ENCODE peak calls at places on chromosomes 3 and 15, in nine cellular contexts. U is transverse colon, J is stomach, Q is HL-60, M is SK-N-SH, F is endothelial cell of umbilical vein, I is HepG2, E is GM12878, W is sigmoid colon. O is an unnamed sample.

GRCh38 chr15:47399100-47399499 is 318.2 kb upstream of the SEMA6D start:
- DNase-seq in U (no peak), J (no peak), Q (no peak), M (no peak), F (no peak), I (no peak), E (no peak), W (no peak), O (no peak)

GRCh38 chr15:48422401-48422800 is 91.2 kb downstream of the DUT start:
- DNase-seq in U (no peak), J (no peak), Q (no peak), M (no peak), F (no peak), I (no peak), E (no peak), W (no peak), O (no peak)

GRCh38 chr3:156135921-156136655 is 15.7 kb downstream of the KCNAB1 start:
- DNase-seq in U (no peak), J (no peak), Q (no peak), M (no peak), F (peak), I (no peak), E (no peak), W (no peak), O (peak)

GRCh38 chr3:184505053-184505452 is 56.5 kb upstream of the EPHB3 start:
- DNase-seq in U (no peak), J (no peak), Q (no peak), M (no peak), F (no peak), I (no peak), E (no peak), W (no peak), O (no peak)

GRCh38 chr3:133437391-133438093 is 37.7 kb downstream of the BFSP2 start:
- DNase-seq in U (no peak), J (no peak), Q (no peak), M (peak), F (peak), I (no peak), E (no peak), W (no peak), O (peak)

GRCh38 chr3:23549148-23549910 is 256.4 kb upstream of the UBE2E1 start:
- DNase-seq in U (peak), J (no peak), Q (no peak), M (no peak), F (no peak), I (no peak), E (no peak), W (no peak), O (no peak)

GRCh38 chr3:58564456-58565160 is 12.6 kb downstream of the FAM107A start:
- DNase-seq in U (peak), J (no peak), Q (no peak), M (no peak), F (peak), I (peak), E (no peak), W (no peak), O (no peak)

GRCh38 chr3:129428382-129429079 is at the start of gene EFCAB12:
- DNase-seq in U (peak), J (peak), Q (peak), M (peak), F (peak), I (peak), E (no peak), W (peak), O (peak)

GRCh38 chr3:143152043-143152442 is 32.5 kb downstream of the CHST2 start:
- DNase-seq in U (no peak), J (no peak), Q (no peak), M (no peak), F (no peak), I (no peak), E (no peak), W (no peak), O (no peak)

GRCh38 chr15:74573987-74574386 is 33.0 kb downstream of the ARID3B start:
- DNase-seq in U (no peak), J (no peak), Q (no peak), M (no peak), F (peak), I (no peak), E (no peak), W (no peak), O (no peak)

GRCh38 chr3:5226783-5227182 is 39.3 kb downstream of the EDEM1 start:
- DNase-seq in U (no peak), J (no peak), Q (no peak), M (peak), F (peak), I (peak), E (no peak), W (no peak), O (peak)

GRCh38 chr15:89167267-89168176 is 53.9 kb downstream of the RLBP1 start:
- DNase-seq in U (no peak), J (peak), Q (peak), M (no peak), F (peak), I (peak), E (peak), W (no peak), O (no peak)

GRCh38 chr3:127351775-127352350 is 64.0 kb upstream of the PRR20G start:
- DNase-seq in U (no peak), J (no peak), Q (no peak), M (no peak), F (no peak), I (no peak), E (no peak), W (no peak), O (no peak)

GRCh38 chr3:73080201-73080966 is 18.9 kb downstream of the EBLN2 start:
- DNase-seq in U (no peak), J (no peak), Q (no peak), M (no peak), F (no peak), I (no peak), E (no peak), W (no peak), O (no peak)

GRCh38 chr15:64017082-64017588 is 29.1 kb downstream of the DAPK2 start:
- DNase-seq in U (no peak), J (no peak), Q (no peak), M (no peak), F (no peak), I (peak), E (no peak), W (no peak), O (no peak)

GRCh38 chr3:196192036-196193001 is 18.9 kb downstream of the ZDHHC19 start:
- DNase-seq in U (peak), J (peak), Q (peak), M (peak), F (no peak), I (peak), E (peak), W (no peak), O (peak)

GRCh38 chr3:124767691-124768090 is 37.4 kb downstream of the UMPS start:
- DNase-seq in U (no peak), J (no peak), Q (no peak), M (no peak), F (no peak), I (no peak), E (no peak), W (no peak), O (no peak)

GRCh38 chr3:59766165-59766872 is 716.5 kb upstream of the CFAP20DC start:
- DNase-seq in U (no peak), J (no peak), Q (no peak), M (no peak), F (no peak), I (no peak), E (no peak), W (no peak), O (no peak)

GRCh38 chr15:31390777-31391486 is 64.3 kb downstream of the KLF13 start:
- DNase-seq in U (no peak), J (no peak), Q (no peak), M (no peak), F (no peak), I (no peak), E (no peak), W (peak), O (no peak)

GRCh38 chr15:47194718-47195117 is 522.6 kb upstream of the SEMA6D start:
- DNase-seq in U (no peak), J (no peak), Q (no peak), M (peak), F (peak), I (peak), E (no peak), W (no peak), O (peak)

GRCh38 chr3:171871392-171872274 is 28.5 kb downstream of the TMEM212 start:
- DNase-seq in U (no peak), J (no peak), Q (no peak), M (no peak), F (peak), I (no peak), E (no peak), W (no peak), O (no peak)

GRCh38 chr15:27459836-27460235 is 488.9 kb downstream of the GABRG3 start:
- DNase-seq in U (no peak), J (no peak), Q (no peak), M (no peak), F (no peak), I (no peak), E (no peak), W (no peak), O (no peak)

GRCh38 chr15:74799255-74799842 is 13.3 kb upstream of the LMAN1L start:
- DNase-seq in U (no peak), J (no peak), Q (peak), M (no peak), F (no peak), I (no peak), E (no peak), W (peak), O (no peak)

GRCh38 chr3:37229291-37229690 is 54.9 kb upstream of the LRRFIP2 start:
- DNase-seq in U (no peak), J (no peak), Q (no peak), M (no peak), F (no peak), I (no peak), E (no peak), W (no peak), O (no peak)

GRCh38 chr3:120625199-120625598 is 29.1 kb downstream of the NDUFB4 start:
- DNase-seq in U (no peak), J (no peak), Q (no peak), M (no peak), F (peak), I (no peak), E (no peak), W (no peak), O (no peak)

GRCh38 chr3:184164648-184165330 is 9.6 kb downstream of the DVL3 start:
- DNase-seq in U (no peak), J (no peak), Q (no peak), M (no peak), F (no peak), I (no peak), E (no peak), W (no peak), O (no peak)

GRCh38 chr3:161275919-161276318 is 54.8 kb downstream of the NMD3 start:
- DNase-seq in U (peak), J (no peak), Q (no peak), M (no peak), F (no peak), I (no peak), E (no peak), W (no peak), O (no peak)

GRCh38 chr3:14275962-14276909 is 97.6 kb downstream of the LSM3 start:
- DNase-seq in U (no peak), J (no peak), Q (no peak), M (no peak), F (no peak), I (no peak), E (no peak), W (no peak), O (no peak)

GRCh38 chr3:45904931-45905330 is 18.6 kb downstream of the CCR9 start:
- DNase-seq in U (no peak), J (no peak), Q (no peak), M (no peak), F (no peak), I (no peak), E (peak), W (no peak), O (no peak)

GRCh38 chr3:122994954-122995353 is 32.6 kb downstream of the SEMA5B start:
- DNase-seq in U (no peak), J (no peak), Q (no peak), M (no peak), F (no peak), I (no peak), E (no peak), W (no peak), O (no peak)

GRCh38 chr3:122991236-122991985 is 36.2 kb downstream of the SEMA5B start:
- DNase-seq in U (no peak), J (no peak), Q (no peak), M (no peak), F (peak), I (no peak), E (no peak), W (no peak), O (no peak)

GRCh38 chr3:122993573-122993972 is 34.0 kb downstream of the SEMA5B start:
- DNase-seq in U (no peak), J (no peak), Q (no peak), M (peak), F (no peak), I (no peak), E (no peak), W (no peak), O (no peak)

GRCh38 chr3:122992138-122992537 is 35.4 kb downstream of the SEMA5B start:
- DNase-seq in U (no peak), J (no peak), Q (no peak), M (no peak), F (no peak), I (no peak), E (no peak), W (no peak), O (no peak)

GRCh38 chr3:122992628-122993570 is 34.7 kb downstream of the SEMA5B start:
- DNase-seq in U (no peak), J (no peak), Q (no peak), M (peak), F (no peak), I (no peak), E (no peak), W (peak), O (no peak)
- TF ChIP-seq POLR2AphosphoS5 in U (no peak), J (no peak), Q (no peak), M (no peak), F (no peak), I (no peak), E (no peak), W (no peak), O (no peak)

GRCh38 chr3:194688207-194688711 is 2.6 kb downstream of the FAM43A start:
- DNase-seq in U (peak), J (peak), Q (peak), M (peak), F (peak), I (peak), E (no peak), W (peak), O (peak)

GRCh38 chr3:194688946-194689345 is 3.3 kb downstream of the FAM43A start:
- DNase-seq in U (no peak), J (peak), Q (no peak), M (no peak), F (no peak), I (no peak), E (no peak), W (no peak), O (no peak)

GRCh38 chr3:194690501-194691372 is 5.1 kb downstream of the FAM43A start:
- DNase-seq in U (no peak), J (peak), Q (no peak), M (no peak), F (peak), I (peak), E (no peak), W (no peak), O (no peak)

GRCh38 chr3:194687638-194688206 is 2.0 kb downstream of the FAM43A start:
- DNase-seq in U (peak), J (peak), Q (peak), M (peak), F (no peak), I (no peak), E (no peak), W (peak), O (peak)

GRCh38 chr3:194689493-194689901 is 3.8 kb downstream of the FAM43A start:
- DNase-seq in U (no peak), J (peak), Q (no peak), M (no peak), F (peak), I (no peak), E (no peak), W (no peak), O (no peak)
- H3K27ac ChIP-seq in U (peak), J (peak), Q (no peak), M (peak), F (peak), I (no peak), E (peak), W (peak), O (no peak)

GRCh38 chr15:37083610-37084009 is 16.7 kb downstream of the MEIS2 start:
- DNase-seq in U (no peak), J (no peak), Q (no peak), M (no peak), F (no peak), I (no peak), E (no peak), W (no peak), O (no peak)
- TF ChIP-seq POLR2AphosphoS5 in U (no peak), J (no peak), Q (no peak), M (peak), F (no peak), I (no peak), E (no peak), W (no peak), O (no peak)

DNA sequence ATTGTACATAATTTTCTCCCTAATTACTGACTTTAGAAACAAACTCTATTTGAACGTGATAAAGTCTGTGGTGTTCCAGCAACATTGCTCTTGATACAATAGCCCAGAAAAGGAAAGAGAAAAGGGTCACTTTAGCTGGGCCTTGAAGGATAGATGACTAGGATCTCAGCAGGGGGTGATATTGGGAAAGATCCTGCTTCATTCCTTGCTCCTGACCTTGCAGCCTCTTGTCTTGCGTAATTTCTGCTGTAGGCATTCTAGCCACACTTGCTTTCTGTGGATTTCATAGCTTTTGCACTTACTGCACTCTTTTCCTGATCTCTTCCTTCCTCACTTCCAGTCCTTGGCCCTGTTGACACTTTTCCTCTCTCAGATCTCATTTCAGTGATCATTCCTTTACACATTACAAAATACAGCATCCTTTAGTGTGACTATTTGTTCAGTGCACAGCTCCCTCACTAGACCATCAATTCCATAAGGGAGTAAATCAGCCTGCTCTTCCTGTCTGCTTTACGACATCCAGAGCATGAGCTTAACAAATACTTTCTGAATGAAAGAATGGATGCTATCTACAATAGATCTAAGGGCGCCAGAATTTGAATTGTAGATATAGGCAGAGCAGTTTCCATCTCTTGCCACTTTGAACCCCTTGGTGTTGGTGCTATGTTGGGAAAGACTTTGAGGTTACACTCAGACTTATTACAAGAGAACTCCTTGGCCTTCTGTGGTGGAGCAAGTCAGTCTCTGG is 559.6 kb upstream of the MDFIC2 start:
- DNase-seq in U (no peak), J (no peak), Q (no peak), M (no peak), F (no peak), I (no peak), E (no peak), W (no peak), O (no peak)
- H3K27ac ChIP-seq in U (no peak), J (no peak), Q (no peak), M (no peak), F (no peak), I (no peak), E (no peak), W (no peak), O (no peak)

GRCh38 chr3:16147226-16147625 is 27.3 kb upstream of the GALNT15 start:
- DNase-seq in U (no peak), J (no peak), Q (no peak), M (no peak), F (no peak), I (no peak), E (no peak), W (no peak), O (no peak)

GRCh38 chr3:16151109-16151508 is 23.4 kb upstream of the GALNT15 start:
- DNase-seq in U (peak), J (no peak), Q (no peak), M (no peak), F (peak), I (no peak), E (no peak), W (peak), O (no peak)

GRCh38 chr3:16150285-16150684 is 24.2 kb upstream of the GALNT15 start:
- DNase-seq in U (no peak), J (no peak), Q (no peak), M (no peak), F (no peak), I (no peak), E (no peak), W (no peak), O (no peak)

GRCh38 chr3:16148213-16148612 is 26.3 kb upstream of the GALNT15 start:
- DNase-seq in U (no peak), J (no peak), Q (no peak), M (no peak), F (no peak), I (no peak), E (no peak), W (no peak), O (no peak)

DNA sequence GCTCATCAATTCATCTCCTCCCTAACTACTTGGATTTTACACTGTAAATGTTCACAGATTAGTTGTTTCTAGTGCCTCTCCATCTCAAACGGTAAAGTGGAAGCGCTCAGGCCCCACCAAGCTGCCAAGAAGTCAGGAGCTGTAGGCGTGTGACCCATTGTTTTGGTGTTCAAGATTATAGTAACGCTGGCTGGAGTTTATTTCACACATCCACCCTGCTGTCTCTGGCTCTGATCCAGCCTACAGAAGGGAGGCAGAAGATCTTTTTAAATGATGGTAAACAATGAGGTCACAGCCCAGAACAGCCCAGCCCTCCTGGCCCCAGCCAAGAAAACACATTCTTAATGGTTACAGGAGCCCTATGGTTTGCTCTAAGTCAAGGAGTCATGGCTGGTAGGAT is 25.7 kb upstream of the GALNT15 start:
- DNase-seq in U (peak), J (peak), Q (no peak), M (no peak), F (peak), I (no peak), E (no peak), W (peak), O (no peak)
- TF ChIP-seq POLR2AphosphoS5 in U (peak), J (peak), Q (no peak), M (no peak), F (no peak), I (no peak), E (no peak), W (peak), O (no peak)

GRCh38 chr3:11564577-11565001 is 79.1 kb downstream of the VGLL4 start:
- DNase-seq in U (no peak), J (no peak), Q (no peak), M (no peak), F (no peak), I (no peak), E (no peak), W (no peak), O (no peak)
- H3K27ac ChIP-seq in U (no peak), J (no peak), Q (no peak), M (no peak), F (no peak), I (no peak), E (no peak), W (no peak), O (no peak)

GRCh38 chr3:118941236-118941635 is 93.4 kb downstream of the IGSF11 start:
- DNase-seq in U (no peak), J (no peak), Q (no peak), M (no peak), F (no peak), I (no peak), E (no peak), W (no peak), O (no peak)
- TF ChIP-seq POLR2AphosphoS5 in U (no peak), J (no peak), Q (no peak), M (no peak), F (no peak), I (no peak), E (no peak), W (no peak), O (no peak)

GRCh38 chr15:25690673-25691543 is 172.2 kb downstream of the ATP10A start:
- DNase-seq in U (no peak), J (no peak), Q (no peak), M (no peak), F (no peak), I (no peak), E (no peak), W (peak), O (no peak)
- H3K27ac ChIP-seq in U (no peak), J (no peak), Q (no peak), M (no peak), F (no peak), I (no peak), E (no peak), W (no peak), O (no peak)

O was measured in GM23338.